ENCODE peak calls at places on chromosome 7, in six cellular contexts. One of them, this sample, is unnamed.
A peak's percentile ranks its signal among the peaks of the same experiment; 100 is the strongest.

GRCh38 chr7:55517191-55517633 is 55.1 kb downstream of the VOPP1 start:
- DNase-seq in AG04450: no peak
- DNase-seq in CD4-positive, alpha-beta T cell: no peak
- DNase-seq in body of pancreas: no peak
- DNase-seq in thoracic aorta: no peak
- DNase-seq in substantia nigra: no peak
- DNase-seq in this sample: no peak

GRCh38 chr7:14754631-14755030 is 147.9 kb downstream of the DGKB start:
- DNase-seq in AG04450: peak; percentile 8
- DNase-seq in CD4-positive, alpha-beta T cell: no peak
- DNase-seq in body of pancreas: no peak
- DNase-seq in thoracic aorta: no peak
- DNase-seq in substantia nigra: no peak
- DNase-seq in this sample: no peak

GRCh38 chr7:130210181-130210935 is 2.7 kb downstream of the SSMEM1 start:
- DNase-seq in AG04450: no peak
- DNase-seq in CD4-positive, alpha-beta T cell: no peak
- DNase-seq in body of pancreas: no peak
- DNase-seq in thoracic aorta: no peak
- DNase-seq in substantia nigra: no peak
- DNase-seq in this sample: no peak

GRCh38 chr7:47571355-47572100 is 10.4 kb downstream of the TNS3 start:
- DNase-seq in AG04450: peak; percentile 67
- DNase-seq in CD4-positive, alpha-beta T cell: no peak
- DNase-seq in body of pancreas: peak; percentile 77
- DNase-seq in thoracic aorta: peak; percentile 63
- DNase-seq in substantia nigra: no peak
- DNase-seq in this sample: peak; percentile 82

GRCh38 chr7:101626069-101626671 is 2.9 kb downstream of the MYL10 start:
- DNase-seq in AG04450: no peak
- DNase-seq in CD4-positive, alpha-beta T cell: no peak
- DNase-seq in body of pancreas: no peak
- DNase-seq in thoracic aorta: no peak
- DNase-seq in substantia nigra: no peak
- DNase-seq in this sample: no peak

GRCh38 chr7:4837041-4837813 is 24.6 kb downstream of the PAPOLB start:
- DNase-seq in AG04450: no peak
- DNase-seq in CD4-positive, alpha-beta T cell: no peak
- DNase-seq in body of pancreas: peak; percentile 66
- DNase-seq in thoracic aorta: no peak
- DNase-seq in substantia nigra: no peak
- DNase-seq in this sample: no peak

GRCh38 chr7:69996132-69996531 is 397.9 kb downstream of the AUTS2 start:
- DNase-seq in AG04450: no peak
- DNase-seq in CD4-positive, alpha-beta T cell: no peak
- DNase-seq in body of pancreas: no peak
- DNase-seq in thoracic aorta: no peak
- DNase-seq in substantia nigra: no peak
- DNase-seq in this sample: no peak

GRCh38 chr7:24980695-24981543 is 941 bp upstream of the OSBPL3 start:
- DNase-seq in AG04450: no peak
- DNase-seq in CD4-positive, alpha-beta T cell: no peak
- DNase-seq in body of pancreas: peak; percentile 19
- DNase-seq in thoracic aorta: no peak
- DNase-seq in substantia nigra: peak; percentile 35
- DNase-seq in this sample: no peak

GRCh38 chr7:155219154-155219531 is 78.5 kb upstream of the INSIG1 start:
- DNase-seq in AG04450: no peak
- DNase-seq in CD4-positive, alpha-beta T cell: no peak
- DNase-seq in body of pancreas: no peak
- DNase-seq in thoracic aorta: no peak
- DNase-seq in substantia nigra: no peak
- DNase-seq in this sample: no peak

GRCh38 chr7:69827140-69827919 is 229.1 kb downstream of the AUTS2 start:
- DNase-seq in AG04450: no peak
- DNase-seq in CD4-positive, alpha-beta T cell: no peak
- DNase-seq in body of pancreas: no peak
- DNase-seq in thoracic aorta: no peak
- DNase-seq in substantia nigra: no peak
- DNase-seq in this sample: no peak

GRCh38 chr7:4861673-4862072 is at the start of gene PAPOLB:
- DNase-seq in AG04450: no peak
- DNase-seq in CD4-positive, alpha-beta T cell: no peak
- DNase-seq in body of pancreas: no peak
- DNase-seq in thoracic aorta: no peak
- DNase-seq in substantia nigra: no peak
- DNase-seq in this sample: no peak

GRCh38 chr7:123712619-123713018 is 36.2 kb downstream of the WASL start:
- DNase-seq in AG04450: peak; percentile 30
- DNase-seq in CD4-positive, alpha-beta T cell: no peak
- DNase-seq in body of pancreas: no peak
- DNase-seq in thoracic aorta: no peak
- DNase-seq in substantia nigra: no peak
- DNase-seq in this sample: no peak

GRCh38 chr7:140062118-140062527 is 628 bp downstream of the PARP12 start:
- DNase-seq in AG04450: no peak
- DNase-seq in CD4-positive, alpha-beta T cell: peak; percentile 22
- DNase-seq in body of pancreas: peak; percentile 38
- DNase-seq in thoracic aorta: no peak
- DNase-seq in substantia nigra: no peak
- DNase-seq in this sample: no peak

GRCh38 chr7:45888993-45889366 is 692 bp downstream of the IGFBP1 start:
- DNase-seq in AG04450: no peak
- DNase-seq in CD4-positive, alpha-beta T cell: no peak
- DNase-seq in body of pancreas: no peak
- DNase-seq in thoracic aorta: no peak
- DNase-seq in substantia nigra: no peak
- DNase-seq in this sample: no peak

GRCh38 chr7:368651-369475 is 78.9 kb downstream of the FOXL3 start:
- DNase-seq in AG04450: no peak
- DNase-seq in CD4-positive, alpha-beta T cell: no peak
- DNase-seq in body of pancreas: no peak
- DNase-seq in thoracic aorta: no peak
- DNase-seq in substantia nigra: no peak
- DNase-seq in this sample: peak; percentile 92

GRCh38 chr7:29289156-29290021 is 94.8 kb downstream of the CHN2 start:
- DNase-seq in AG04450: no peak
- DNase-seq in CD4-positive, alpha-beta T cell: no peak
- DNase-seq in body of pancreas: no peak
- DNase-seq in thoracic aorta: no peak
- DNase-seq in substantia nigra: peak; percentile 48
- DNase-seq in this sample: no peak

GRCh38 chr7:23938937-23939552 is 229.0 kb downstream of the STK31 start:
- DNase-seq in AG04450: no peak
- DNase-seq in CD4-positive, alpha-beta T cell: no peak
- DNase-seq in body of pancreas: peak; percentile 13
- DNase-seq in thoracic aorta: no peak
- DNase-seq in substantia nigra: no peak
- DNase-seq in this sample: no peak

GRCh38 chr7:31408120-31408729 is 67.7 kb upstream of the NEUROD6 start:
- DNase-seq in AG04450: no peak
- DNase-seq in CD4-positive, alpha-beta T cell: no peak
- DNase-seq in body of pancreas: no peak
- DNase-seq in thoracic aorta: no peak
- DNase-seq in substantia nigra: no peak
- DNase-seq in this sample: no peak

GRCh38 chr7:130867039-130867438 is 133.0 kb upstream of the KLF14 start:
- DNase-seq in AG04450: no peak
- DNase-seq in CD4-positive, alpha-beta T cell: no peak
- DNase-seq in body of pancreas: no peak
- DNase-seq in thoracic aorta: no peak
- DNase-seq in substantia nigra: no peak
- DNase-seq in this sample: no peak

GRCh38 chr7:140559410-140559809 is 80.1 kb upstream of the MKRN1 start:
- DNase-seq in AG04450: no peak
- DNase-seq in CD4-positive, alpha-beta T cell: no peak
- DNase-seq in body of pancreas: no peak
- DNase-seq in thoracic aorta: no peak
- DNase-seq in substantia nigra: no peak
- DNase-seq in this sample: no peak

GRCh38 chr7:151238924-151239836 is 6.9 kb downstream of the CHPF2 start:
- DNase-seq in AG04450: no peak
- DNase-seq in CD4-positive, alpha-beta T cell: no peak
- DNase-seq in body of pancreas: no peak
- DNase-seq in thoracic aorta: no peak
- DNase-seq in substantia nigra: no peak
- DNase-seq in this sample: no peak

GRCh38 chr7:2886900-2887299 is 42.8 kb upstream of the GNA12 start:
- DNase-seq in AG04450: peak; percentile 56
- DNase-seq in CD4-positive, alpha-beta T cell: peak; percentile 35
- DNase-seq in body of pancreas: peak; percentile 49
- DNase-seq in thoracic aorta: no peak
- DNase-seq in substantia nigra: peak; percentile 14
- DNase-seq in this sample: no peak

GRCh38 chr7:27101906-27102577 is 441 bp downstream of the HOXA2 start:
- DNase-seq in AG04450: no peak
- DNase-seq in CD4-positive, alpha-beta T cell: no peak
- DNase-seq in body of pancreas: no peak
- DNase-seq in thoracic aorta: no peak
- DNase-seq in substantia nigra: no peak
- DNase-seq in this sample: no peak
- H3K27ac ChIP-seq in AG04450: peak overlapping the region; percentile 93
- H3K27ac ChIP-seq in CD4-positive, alpha-beta T cell: no peak overlapping the region
- H3K27ac ChIP-seq in body of pancreas: peak overlapping the region; percentile 45
- H3K27ac ChIP-seq in thoracic aorta: peak overlapping the region; percentile 96
- H3K27ac ChIP-seq in substantia nigra: no peak overlapping the region
- H3K27ac ChIP-seq in this sample: no peak overlapping the region

GRCh38 chr7:28018020-28018419 is 162.6 kb downstream of the JAZF1 start:
- DNase-seq in AG04450: no peak
- DNase-seq in CD4-positive, alpha-beta T cell: no peak
- DNase-seq in body of pancreas: no peak
- DNase-seq in thoracic aorta: no peak
- DNase-seq in substantia nigra: no peak
- DNase-seq in this sample: no peak

GRCh38 chr7:28018446-28018845 is 162.1 kb downstream of the JAZF1 start:
- DNase-seq in AG04450: no peak
- DNase-seq in CD4-positive, alpha-beta T cell: no peak
- DNase-seq in body of pancreas: no peak
- DNase-seq in thoracic aorta: no peak
- DNase-seq in substantia nigra: no peak
- DNase-seq in this sample: no peak

GRCh38 chr7:28017372-28017771 is 163.2 kb downstream of the JAZF1 start:
- DNase-seq in AG04450: no peak
- DNase-seq in CD4-positive, alpha-beta T cell: no peak
- DNase-seq in body of pancreas: no peak
- DNase-seq in thoracic aorta: no peak
- DNase-seq in substantia nigra: no peak
- DNase-seq in this sample: no peak

GRCh38 chr7:28018851-28019465 is 161.6 kb downstream of the JAZF1 start:
- DNase-seq in AG04450: no peak
- DNase-seq in CD4-positive, alpha-beta T cell: no peak
- DNase-seq in body of pancreas: no peak
- DNase-seq in thoracic aorta: no peak
- DNase-seq in substantia nigra: no peak
- DNase-seq in this sample: no peak

DNA sequence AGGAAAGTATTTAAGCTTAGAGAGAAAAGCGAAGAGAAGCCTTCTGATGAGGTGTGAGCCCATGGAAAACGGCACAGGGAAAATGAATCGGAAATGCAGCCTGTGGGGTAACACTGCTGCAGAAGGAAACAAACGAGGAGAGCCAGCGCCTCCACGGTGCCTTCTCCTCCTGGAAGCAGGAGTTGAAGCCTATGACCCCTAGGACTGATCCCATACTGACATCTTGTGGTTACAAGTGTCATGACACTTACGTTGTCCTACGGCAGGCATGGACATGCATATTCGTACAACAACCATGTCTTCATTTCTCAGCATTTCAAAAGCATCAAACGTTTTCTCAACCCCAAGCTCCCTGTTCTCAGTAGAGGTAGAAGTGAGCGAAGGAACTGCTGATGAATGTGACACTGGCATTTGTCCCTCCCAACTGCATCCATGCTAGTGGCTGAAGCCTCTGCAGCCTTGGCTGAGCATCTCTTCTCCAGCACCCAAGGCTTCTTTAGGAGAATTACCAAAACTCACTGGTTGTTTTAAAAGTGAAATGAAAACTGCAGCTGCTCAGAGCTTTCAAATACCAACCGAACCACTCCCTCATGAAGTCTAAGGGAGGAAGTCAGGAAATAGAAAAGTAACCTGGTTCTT is 160.2 kb downstream of the JAZF1 start:
- DNase-seq in AG04450: peak; percentile 46
- DNase-seq in CD4-positive, alpha-beta T cell: peak; percentile 4
- DNase-seq in body of pancreas: peak; percentile 55
- DNase-seq in thoracic aorta: no peak
- DNase-seq in substantia nigra: peak; percentile 59
- DNase-seq in this sample: no peak
- H3K27ac ChIP-seq in AG04450: no peak overlapping the region
- H3K27ac ChIP-seq in CD4-positive, alpha-beta T cell: no peak overlapping the region
- H3K27ac ChIP-seq in body of pancreas: no peak overlapping the region
- H3K27ac ChIP-seq in thoracic aorta: no peak overlapping the region
- H3K27ac ChIP-seq in substantia nigra: no peak overlapping the region
- H3K27ac ChIP-seq in this sample: no peak overlapping the region

GRCh38 chr7:157433628-157434027 is 96.8 kb downstream of the DNAJB6 start:
- DNase-seq in AG04450: no peak
- DNase-seq in CD4-positive, alpha-beta T cell: no peak
- DNase-seq in body of pancreas: no peak
- DNase-seq in thoracic aorta: no peak
- DNase-seq in substantia nigra: no peak
- DNase-seq in this sample: peak; percentile 23

GRCh38 chr7:157431951-157432540 is 95.2 kb downstream of the DNAJB6 start:
- DNase-seq in AG04450: no peak
- DNase-seq in CD4-positive, alpha-beta T cell: no peak
- DNase-seq in body of pancreas: no peak
- DNase-seq in thoracic aorta: no peak
- DNase-seq in substantia nigra: no peak
- DNase-seq in this sample: peak; percentile 38

GRCh38 chr7:157432957-157433576 is 96.3 kb downstream of the DNAJB6 start:
- DNase-seq in AG04450: no peak
- DNase-seq in CD4-positive, alpha-beta T cell: peak; percentile 46
- DNase-seq in body of pancreas: peak; percentile 41
- DNase-seq in thoracic aorta: no peak
- DNase-seq in substantia nigra: peak; percentile 21
- DNase-seq in this sample: peak; percentile 43

GRCh38 chr7:157431173-157431950 is 94.6 kb downstream of the DNAJB6 start:
- DNase-seq in AG04450: no peak
- DNase-seq in CD4-positive, alpha-beta T cell: no peak
- DNase-seq in body of pancreas: no peak
- DNase-seq in thoracic aorta: no peak
- DNase-seq in substantia nigra: no peak
- DNase-seq in this sample: peak; percentile 57

DNA sequence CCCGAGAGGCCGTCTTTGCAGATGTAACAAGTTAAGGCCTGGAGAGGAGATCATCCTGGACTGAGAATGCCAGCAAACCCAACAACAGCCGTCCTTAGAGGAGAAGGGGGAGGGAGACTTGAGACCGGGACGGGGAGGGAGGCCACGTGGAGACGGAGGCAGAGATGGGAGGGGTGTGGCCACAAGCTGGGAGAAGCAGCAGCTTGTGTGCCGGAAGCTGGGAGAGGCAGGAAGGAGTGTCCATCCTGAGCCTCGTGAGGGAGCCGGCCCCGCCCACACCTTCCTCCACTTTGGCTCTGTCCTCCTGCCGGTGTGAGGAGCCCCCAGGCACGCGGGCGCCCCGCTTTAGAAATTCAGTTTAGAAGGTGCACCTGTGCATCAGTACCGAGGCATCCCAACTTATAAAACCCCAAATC is 95.7 kb downstream of the DNAJB6 start:
- DNase-seq in AG04450: peak; percentile 26
- DNase-seq in CD4-positive, alpha-beta T cell: no peak
- DNase-seq in body of pancreas: no peak
- DNase-seq in thoracic aorta: no peak
- DNase-seq in substantia nigra: no peak
- DNase-seq in this sample: peak; percentile 78
- H3K27ac ChIP-seq in AG04450: no peak overlapping the region
- H3K27ac ChIP-seq in CD4-positive, alpha-beta T cell: no peak overlapping the region
- H3K27ac ChIP-seq in body of pancreas: no peak overlapping the region
- H3K27ac ChIP-seq in thoracic aorta: no peak overlapping the region
- H3K27ac ChIP-seq in substantia nigra: no peak overlapping the region
- H3K27ac ChIP-seq in this sample: no peak overlapping the region

GRCh38 chr7:128113839-128114238 is 82.6 kb upstream of the LRRC4 start:
- DNase-seq in AG04450: no peak
- DNase-seq in CD4-positive, alpha-beta T cell: no peak
- DNase-seq in body of pancreas: no peak
- DNase-seq in thoracic aorta: no peak
- DNase-seq in substantia nigra: no peak
- DNase-seq in this sample: no peak
- H3K27ac ChIP-seq in AG04450: no peak overlapping the region
- H3K27ac ChIP-seq in CD4-positive, alpha-beta T cell: no peak overlapping the region
- H3K27ac ChIP-seq in body of pancreas: no peak overlapping the region
- H3K27ac ChIP-seq in thoracic aorta: no peak overlapping the region
- H3K27ac ChIP-seq in substantia nigra: no peak overlapping the region
- H3K27ac ChIP-seq in this sample: no peak overlapping the region

This sample was measured in RWPE2.